ENCODE peak calls at places on chromosomes 11 and 22, in six cellular contexts. N is cardiac fibroblast, R is IMR-90, U is OCI-LY7, V is astrocyte of the spinal cord, C is fibroblast of lung. W is an unnamed sample.

GRCh38 chr11:65212226-65212801 is 30.6 kb downstream of the CAPN1 start:
- DNase-seq in N (peak; percentile 18), R (no peak), U (no peak), V (no peak), C (no peak), W (no peak)

GRCh38 chr22:43310311-43310710 is 32.9 kb downstream of the SCUBE1 start:
- DNase-seq in N (no peak), R (no peak), U (no peak), V (peak; percentile 16), C (no peak), W (no peak)

GRCh38 chr22:29431986-29432385 is 6.4 kb upstream of the RFPL1 start:
- DNase-seq in N (no peak), R (no peak), U (no peak), V (no peak), C (no peak), W (no peak)

GRCh38 chr11:119155733-119156492 is 7.1 kb downstream of the ABCG4 start:
- DNase-seq in N (no peak), R (no peak), U (peak; percentile 45), V (no peak), C (no peak), W (no peak)

GRCh38 chr11:123357990-123358827 is 71.9 kb upstream of the GRAMD1B start:
- DNase-seq in N (peak; percentile 5), R (peak; percentile 2), U (no peak), V (peak; percentile 16), C (peak; percentile 0), W (no peak)

GRCh38 chr11:6681949-6682348 is 1.2 kb downstream of the MRPL17 start:
- DNase-seq in N (peak; percentile 32), R (peak; percentile 28), U (peak; percentile 24), V (peak; percentile 10), C (no peak), W (no peak)

GRCh38 chr22:44901301-44901700 is 108.5 kb downstream of the PHF21B start:
- DNase-seq in N (peak; percentile 7), R (peak; percentile 13), U (peak; percentile 8), V (no peak), C (peak; percentile 21), W (no peak)

GRCh38 chr22:36027579-36027959 is 1.1 kb downstream of the RBFOX2 start:
- DNase-seq in N (peak; percentile 21), R (no peak), U (peak; percentile 53), V (no peak), C (no peak), W (no peak)

GRCh38 chr11:77154381-77155081 is 26.5 kb downstream of the MYO7A start:
- DNase-seq in N (no peak), R (no peak), U (no peak), V (no peak), C (no peak), W (no peak)

GRCh38 chr11:1830500-1831223 is 4.1 kb upstream of the SYT8 start:
- DNase-seq in N (peak; percentile 45), R (no peak), U (no peak), V (no peak), C (no peak), W (no peak)

GRCh38 chr22:44147821-44148574 is 32.7 kb upstream of the PARVG start:
- DNase-seq in N (peak; percentile 18), R (peak; percentile 36), U (no peak), V (peak; percentile 79), C (peak; percentile 70), W (peak; percentile 42)

GRCh38 chr11:12278766-12279671 is 98.4 kb upstream of the PARVA start:
- DNase-seq in N (no peak), R (no peak), U (no peak), V (no peak), C (no peak), W (no peak)

GRCh38 chr22:38204784-38205183 is 3.0 kb downstream of the MAFF start:
- DNase-seq in N (no peak), R (no peak), U (peak; percentile 82), V (no peak), C (no peak), W (no peak)

GRCh38 chr11:7480132-7480531 is 5.2 kb upstream of the OLFML1 start:
- DNase-seq in N (peak; percentile 68), R (no peak), U (no peak), V (no peak), C (peak; percentile 65), W (no peak)

GRCh38 chr11:41947392-41947791 is 487.9 kb upstream of the LRRC4C start:
- DNase-seq in N (no peak), R (no peak), U (no peak), V (no peak), C (no peak), W (no peak)

GRCh38 chr11:66598993-66599392 is 6.0 kb downstream of the CCS start:
- DNase-seq in N (no peak), R (no peak), U (no peak), V (no peak), C (no peak), W (no peak)

GRCh38 chr11:119422505-119423416 is at the start of gene THY1:
- DNase-seq in N (peak; percentile 43), R (peak; percentile 64), U (no peak), V (peak; percentile 39), C (peak; percentile 58), W (no peak)

GRCh38 chr11:95058622-95059021 is 8.1 kb upstream of the SRSF8 start:
- DNase-seq in N (no peak), R (no peak), U (no peak), V (no peak), C (no peak), W (no peak)

GRCh38 chr11:13328276-13328675 is 50.7 kb downstream of the BMAL1 start:
- DNase-seq in N (no peak), R (no peak), U (no peak), V (no peak), C (no peak), W (no peak)

GRCh38 chr11:134516529-134516928 is 104.5 kb upstream of the B3GAT1 start:
- DNase-seq in N (no peak), R (no peak), U (no peak), V (no peak), C (no peak), W (no peak)

GRCh38 chr22:40265783-40266182 is 80.5 kb upstream of the ADSL start:
- DNase-seq in N (no peak), R (no peak), U (no peak), V (no peak), C (no peak), W (no peak)

GRCh38 chr22:44933829-44934735 is 75.7 kb downstream of the PHF21B start:
- DNase-seq in N (no peak), R (no peak), U (no peak), V (no peak), C (no peak), W (no peak)

GRCh38 chr11:399731-400211 is 5.8 kb downstream of the PKP3 start:
- DNase-seq in N (no peak), R (no peak), U (no peak), V (no peak), C (no peak), W (no peak)

GRCh38 chr22:41951898-41952474 is at the start of gene SMIM45:
- DNase-seq in N (peak; percentile 22), R (no peak), U (peak; percentile 78), V (no peak), C (no peak), W (no peak)

GRCh38 chr11:106302416-106302815 is 225.0 kb downstream of the AASDHPPT start:
- DNase-seq in N (no peak), R (no peak), U (peak; percentile 1), V (no peak), C (no peak), W (no peak)

GRCh38 chr11:105975128-105975527 is 46.9 kb downstream of the MSANTD4 start:
- DNase-seq in N (peak; percentile 3), R (peak; percentile 48), U (no peak), V (peak; percentile 1), C (peak; percentile 38), W (no peak)

GRCh38 chr11:46562527-46562926 is 31.3 kb downstream of the AMBRA1 start:
- DNase-seq in N (no peak), R (no peak), U (no peak), V (no peak), C (no peak), W (no peak)
- H3K4me3 ChIP-seq in N (no peak overlapping the region), R (no peak overlapping the region), U (no peak overlapping the region), V (no peak overlapping the region), C (no peak overlapping the region), W (no peak overlapping the region)

DNA sequence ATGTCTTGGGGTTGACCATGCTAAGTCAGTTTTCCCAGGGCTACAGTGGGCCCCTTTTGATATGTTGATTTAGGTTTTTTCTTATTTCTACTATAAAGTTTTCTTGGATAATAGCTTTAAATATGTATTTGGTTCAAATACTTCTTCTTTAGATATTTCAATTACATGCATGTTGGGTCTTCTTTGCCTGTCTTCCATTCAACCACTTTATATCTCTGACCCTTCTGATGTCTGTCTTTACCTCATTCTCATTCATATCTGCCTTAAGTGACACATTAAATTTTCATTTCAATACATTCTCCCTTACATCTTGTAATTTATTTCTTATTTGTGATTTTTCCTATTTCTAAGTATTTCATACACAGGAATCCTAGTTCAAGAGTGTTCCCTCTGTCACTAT is 10.5 kb downstream of the SLC36A4 start:
- DNase-seq in N (no peak), R (no peak), U (no peak), V (no peak), C (no peak), W (no peak)
- TF ChIP-seq CTCF in N (no peak), R (no peak), U (no peak), V (no peak), C (no peak), W (no peak)

DNA sequence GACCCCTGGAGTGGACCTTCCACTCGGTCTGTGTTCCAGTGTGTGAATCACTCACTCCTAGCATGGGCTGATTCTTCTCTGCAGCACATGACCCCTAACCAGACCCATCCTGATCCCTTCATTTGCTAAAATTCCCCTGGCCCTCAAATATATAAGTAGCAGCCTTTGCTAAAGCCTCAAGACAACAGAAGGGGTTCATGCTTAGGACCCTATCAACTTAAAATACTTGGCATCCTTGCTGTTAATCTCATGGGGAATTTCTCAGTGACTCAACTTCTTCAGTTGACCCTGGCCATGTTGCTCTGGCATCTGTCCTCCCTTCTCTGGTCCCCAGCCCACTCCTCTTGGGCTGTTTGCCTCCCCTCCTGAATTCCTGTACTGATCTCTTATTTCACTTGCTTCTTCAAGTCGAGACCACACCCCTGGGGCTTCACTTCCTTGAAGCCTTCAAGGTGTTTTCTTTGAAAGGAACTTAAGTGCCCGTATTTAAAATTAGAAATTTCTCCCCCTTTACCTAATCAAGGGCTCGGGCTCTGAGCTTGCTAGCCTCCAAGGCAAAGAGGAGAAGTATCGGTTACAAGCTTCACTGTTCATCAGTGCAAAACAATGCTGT is 23.6 kb downstream of the NNMT start:
- DNase-seq in N (peak; percentile 24), R (no peak), U (no peak), V (peak; percentile 12), C (no peak), W (no peak)
- H3K4me3 ChIP-seq in N (no peak overlapping the region), R (no peak overlapping the region), U (no peak overlapping the region), V (no peak overlapping the region), C (no peak overlapping the region), W (no peak overlapping the region)

GRCh38 chr11:131837562-131837961 is 467.1 kb downstream of the NTM start:
- DNase-seq in N (no peak), R (no peak), U (no peak), V (no peak), C (no peak), W (no peak)

GRCh38 chr11:131841028-131841427 is 470.6 kb downstream of the NTM start:
- DNase-seq in N (no peak), R (no peak), U (no peak), V (no peak), C (peak; percentile 57), W (no peak)

GRCh38 chr11:131840542-131840941 is 470.1 kb downstream of the NTM start:
- DNase-seq in N (no peak), R (no peak), U (no peak), V (no peak), C (no peak), W (no peak)

GRCh38 chr11:131838016-131838415 is 467.6 kb downstream of the NTM start:
- DNase-seq in N (no peak), R (no peak), U (no peak), V (no peak), C (no peak), W (no peak)

GRCh38 chr11:131839326-131839725 is 468.9 kb downstream of the NTM start:
- DNase-seq in N (no peak), R (no peak), U (no peak), V (no peak), C (no peak), W (no peak)
- TF ChIP-seq CTCF in N (no peak), R (no peak), U (no peak), V (no peak), C (no peak), W (no peak)